ENCODE peak calls at places on chromosome 20, in four cellular contexts. K is lung microvascular endothelial cell, B is Panc1, E is endothelial cell of umbilical vein. V is an unnamed sample.

GRCh38 chr20:47009784-47010183 is 115.1 kb downstream of the EYA2 start:
- DNase-seq in B (no peak), K (no peak), E (no peak), V (no peak)

GRCh38 chr20:57256205-57256604 is 10.2 kb downstream of the BMP7 start:
- DNase-seq in K (no peak), B (no peak), E (no peak), V (no peak)

GRCh38 chr20:33791959-33792597 is 19.1 kb upstream of the CHMP4B start:
- DNase-seq in B (no peak), K (peak), E (peak), V (peak)

GRCh38 chr20:34965051-34965450 is 9.4 kb downstream of the MYH7B start:
- DNase-seq in B (no peak), K (no peak), E (no peak), V (no peak)

GRCh38 chr20:3312940-3313656 is 74.1 kb upstream of the SLC4A11 start:
- DNase-seq in B (no peak), E (peak), K (peak), V (no peak)

GRCh38 chr20:49989234-49990065 is 6.7 kb downstream of the SNAI1 start:
- DNase-seq in E (peak), B (no peak), K (peak), V (no peak)

GRCh38 chr20:35296101-35296554 is 3.9 kb upstream of the FAM83C start:
- DNase-seq in K (no peak), B (no peak), E (no peak), V (no peak)

GRCh38 chr20:13149371-13149770 is 71.7 kb upstream of the ISM1 start:
- DNase-seq in E (no peak), B (no peak), K (no peak), V (no peak)

GRCh38 chr20:11935754-11936551 is 18.3 kb downstream of the BTBD3 start:
- DNase-seq in B (no peak), E (no peak), K (no peak), V (no peak)

GRCh38 chr20:61429458-61430227 is 177.6 kb downstream of the CDH4 start:
- DNase-seq in B (no peak), E (no peak), K (no peak), V (no peak)

GRCh38 chr20:64109831-64110391 is 2.5 kb upstream of the NPBWR2 start:
- DNase-seq in E (no peak), B (no peak), K (no peak), V (peak)

GRCh38 chr20:3510110-3510509 is 39.3 kb downstream of the ATRN start:
- DNase-seq in K (no peak), B (no peak), E (peak), V (no peak)

GRCh38 chr20:16412896-16413295 is 160.4 kb downstream of the KIF16B start:
- DNase-seq in K (no peak), B (no peak), E (no peak), V (no peak)

GRCh38 chr20:44776977-44777376 is 31.3 kb downstream of the KCNK15 start:
- DNase-seq in E (peak), B (no peak), K (peak), V (no peak)

GRCh38 chr20:33309631-33310030 is 26.6 kb downstream of the BPIFB1 start:
- DNase-seq in E (no peak), B (no peak), K (no peak), V (no peak)

GRCh38 chr20:23050847-23051627 is 1.6 kb upstream of the THBD start:
- DNase-seq in E (peak), B (no peak), K (peak), V (no peak)

GRCh38 chr20:54633903-54634302 is 158.5 kb downstream of the DOK5 start:
- DNase-seq in E (no peak), B (no peak), K (no peak), V (no peak)

GRCh38 chr20:419556-420168 is 11.6 kb downstream of the RBCK1 start:
- DNase-seq in E (no peak), B (no peak), K (no peak), V (no peak)

GRCh38 chr20:4667371-4667773 is 54.3 kb upstream of the PRND start:
- DNase-seq in K (no peak), B (no peak), E (no peak), V (no peak)